ENCODE peak calls at places on chromosomes 5 and 9, in five cellular contexts. Y is omental fat pad; B is activated CD8-positive, alpha-beta T cell treated with anti-CD3 and anti-CD28 coated beads for 36 hours; H is SK-N-SH treated with all-trans-retinoic acid at 6 μM for 48 hours; X is activated CD8-positive, alpha-beta memory T cell treated with anti-CD3 and anti-CD28 coated beads, Interleukin-2, amount 10 ng/mL, durations not matched to agents 7 days and 5 days. O is an unnamed sample.
A peak's percentile ranks its signal among the peaks of the same experiment; 100 is the strongest.

GRCh38 chr9:135098400-135099105 is 11.1 kb downstream of the OLFM1 start:
- ATAC-seq in Y (no peak), B (peak; percentile 53), H (no peak), X (no peak), O (no peak)

GRCh38 chr5:119398713-119399492 is 43.1 kb downstream of the TNFAIP8 start:
- ATAC-seq in X (no peak), B (no peak), H (no peak), Y (peak; percentile 75), O (no peak)

GRCh38 chr9:129774791-129775149 is 21.9 kb upstream of the PTGES start:
- ATAC-seq in Y (no peak), H (no peak), X (no peak), B (no peak), O (no peak)

GRCh38 chr9:1457460-1457859 is 407.3 kb downstream of the DMRT2 start:
- ATAC-seq in B (no peak), Y (no peak), H (no peak), X (no peak), O (no peak)

GRCh38 chr5:32278403-32278802 is 34.3 kb downstream of the MTMR12 start:
- ATAC-seq in X (peak; percentile 53), Y (no peak), B (peak; percentile 14), H (no peak), O (no peak)

GRCh38 chr5:93593476-93594060 is 10.5 kb downstream of the NR2F1 start:
- ATAC-seq in X (no peak), H (no peak), Y (no peak), B (no peak), O (no peak)

GRCh38 chr5:100746730-100747129 is 156.4 kb downstream of the ST8SIA4 start:
- ATAC-seq in H (no peak), Y (no peak), X (peak; percentile 79), B (no peak), O (no peak)

GRCh38 chr9:38670542-38671371 is 49.2 kb downstream of the FAM240B start:
- ATAC-seq in H (no peak), X (no peak), B (no peak), Y (no peak), O (no peak)

GRCh38 chr9:112777914-112778313 is 27.4 kb downstream of the SNX30 start:
- ATAC-seq in X (peak; percentile 66), H (no peak), B (peak; percentile 84), Y (no peak), O (peak; percentile 51)

GRCh38 chr9:125142560-125143376 is 560 bp downstream of the SCAI start:
- ATAC-seq in H (no peak), Y (no peak), B (peak; percentile 22), X (no peak), O (peak; percentile 6)

GRCh38 chr5:95850391-95850894 is 27.9 kb upstream of the GLRX start:
- ATAC-seq in B (no peak), H (no peak), Y (no peak), X (peak; percentile 14), O (no peak)